ENCODE peak calls at places on chromosomes 3 and 15, in six cellular contexts. U, H, B, R, L and V are unnamed samples.

GRCh38 chr3:41682996-41683395 is 278.9 kb downstream of the ULK4 start:
- DNase-seq in H (no peak), U (no peak), B (no peak), L (peak; percentile 86), R (peak; percentile 95), V (no peak)

GRCh38 chr3:155369244-155369643 is 75.8 kb upstream of the STRIT1 start:
- DNase-seq in U (peak; percentile 50), H (no peak), R (no peak), B (no peak), L (no peak), V (no peak)

GRCh38 chr3:173396191-173397041 is 1.1 kb upstream of the NLGN1 start:
- DNase-seq in L (no peak), R (peak; percentile 10), U (peak; percentile 64), B (no peak), H (no peak), V (no peak)

GRCh38 chr15:32738677-32739076 is 20.9 kb downstream of the GREM1 start:
- DNase-seq in B (no peak), R (no peak), L (no peak), U (no peak), H (no peak), V (no peak)

GRCh38 chr3:189947948-189948723 is 172.6 kb downstream of the P3H2 start:
- DNase-seq in R (no peak), U (peak; percentile 67), H (no peak), L (peak; percentile 35), B (no peak), V (no peak)

GRCh38 chr3:118628704-118629341 is 405.8 kb downstream of the IGSF11 start:
- DNase-seq in B (peak; percentile 46), R (peak; percentile 39), L (peak; percentile 33), U (peak; percentile 92), H (peak; percentile 58), V (no peak)

GRCh38 chr3:65854606-65855304 is 184.0 kb downstream of the MAGI1 start:
- DNase-seq in H (no peak), R (peak; percentile 31), U (peak; percentile 21), L (no peak), B (no peak), V (no peak)

GRCh38 chr15:97456541-97456940 is 504.0 kb upstream of the ARRDC4 start:
- DNase-seq in B (no peak), U (no peak), R (no peak), L (no peak), H (no peak), V (no peak)

GRCh38 chr15:49225572-49226281 is 55.7 kb downstream of the GALK2 start:
- DNase-seq in H (peak; percentile 28), B (no peak), U (peak; percentile 88), L (peak; percentile 43), R (peak; percentile 20), V (no peak)

GRCh38 chr15:82895983-82896382 is 56.5 kb downstream of the HOMER2 start:
- DNase-seq in B (no peak), H (no peak), R (no peak), L (no peak), U (no peak), V (no peak)

GRCh38 chr3:185709241-185709955 is 115.4 kb downstream of the IGF2BP2 start:
- DNase-seq in L (no peak), H (no peak), U (no peak), R (no peak), B (no peak), V (no peak)

GRCh38 chr3:27677554-27677953 is 44.6 kb downstream of the EOMES start:
- DNase-seq in B (no peak), R (peak; percentile 94), U (no peak), H (no peak), L (peak; percentile 83), V (peak; percentile 84)

GRCh38 chr15:88630798-88631463 is 7.9 kb upstream of the ISG20 start:
- DNase-seq in U (no peak), B (no peak), R (no peak), H (no peak), L (no peak), V (no peak)

GRCh38 chr3:126988451-126989021 is 5.6 kb downstream of the PLXNA1 start:
- DNase-seq in R (no peak), H (no peak), B (no peak), U (no peak), L (no peak), V (no peak)

GRCh38 chr3:146308682-146309081 is 57.8 kb upstream of the PLSCR4 start:
- DNase-seq in H (no peak), B (no peak), R (peak; percentile 88), L (peak; percentile 72), U (no peak), V (no peak)

GRCh38 chr3:3302964-3303363 is 123.5 kb upstream of the CRBN start:
- DNase-seq in U (no peak), H (no peak), B (no peak), R (no peak), L (no peak), V (no peak)

GRCh38 chr3:36540898-36541518 is 160.7 kb downstream of the STAC start:
- DNase-seq in R (peak; percentile 27), L (peak; percentile 47), H (no peak), B (no peak), U (peak; percentile 81), V (no peak)

GRCh38 chr3:66393486-66394260 is 107.1 kb downstream of the LRIG1 start:
- DNase-seq in R (peak; percentile 75), H (no peak), U (no peak), L (peak; percentile 43), B (no peak), V (peak; percentile 72)

GRCh38 chr15:80554526-80554925 is 140.6 kb upstream of the ABHD17C start:
- DNase-seq in R (no peak), L (no peak), H (no peak), U (no peak), B (no peak), V (no peak)

GRCh38 chr3:126127904-126128303 is 44.0 kb upstream of the SLC41A3 start:
- DNase-seq in U (no peak), L (no peak), R (no peak), B (no peak), H (peak; percentile 18), V (peak; percentile 69)

GRCh38 chr3:34022147-34022546 is 223.7 kb downstream of the PDCD6IP start:
- DNase-seq in U (no peak), H (no peak), R (no peak), B (no peak), L (no peak), V (no peak)

GRCh38 chr3:129040579-129041300 is 19.8 kb upstream of the GP9 start:
- DNase-seq in H (no peak), U (peak; percentile 59), L (no peak), R (no peak), B (no peak), V (no peak)

GRCh38 chr3:181103605-181104004 is 114.1 kb upstream of the DNAJC19 start:
- DNase-seq in R (no peak), L (no peak), B (no peak), U (peak; percentile 93), H (no peak), V (no peak)

GRCh38 chr3:52221563-52222318 is 3.7 kb downstream of the TLR9 start:
- DNase-seq in L (no peak), H (no peak), U (no peak), R (no peak), B (no peak), V (no peak)

GRCh38 chr3:160403028-160403545 is 3.6 kb downstream of the SMC4 start:
- DNase-seq in H (no peak), L (no peak), R (no peak), U (no peak), B (no peak), V (no peak)

GRCh38 chr3:185069023-185069422 is 83.8 kb downstream of the C3orf70 start:
- DNase-seq in H (no peak), L (no peak), U (no peak), B (no peak), R (no peak), V (no peak)

GRCh38 chr15:73984208-73984979 is 7.7 kb downstream of the STOML1 start:
- DNase-seq in B (no peak), H (no peak), R (no peak), U (no peak), L (no peak), V (no peak)
- H3K27ac ChIP-seq in B (peak overlapping the region; percentile 89), H (peak overlapping the region; percentile 89), R (no peak overlapping the region), U (no peak overlapping the region), L (no peak overlapping the region), V (peak overlapping the region; percentile 71)

GRCh38 chr3:193737191-193737751 is 144.3 kb downstream of the OPA1 start:
- DNase-seq in R (no peak), U (no peak), H (no peak), B (no peak), L (no peak), V (no peak)
- H3K4me3 ChIP-seq in R (no peak overlapping the region), U (no peak overlapping the region), H (no peak overlapping the region), B (no peak overlapping the region), L (no peak overlapping the region), V (no peak overlapping the region)

GRCh38 chr15:71105444-71105843 is 9.8 kb upstream of the THSD4 start:
- DNase-seq in L (no peak), R (no peak), H (no peak), B (no peak), U (no peak), V (no peak)

GRCh38 chr15:71098920-71099319 is 16.4 kb upstream of the THSD4 start:
- DNase-seq in U (no peak), L (no peak), R (no peak), H (no peak), B (no peak), V (no peak)

GRCh38 chr15:71104636-71105035 is 10.6 kb upstream of the THSD4 start:
- DNase-seq in B (no peak), H (no peak), R (no peak), L (no peak), U (no peak), V (no peak)

GRCh38 chr15:71106802-71107500 is 8.3 kb upstream of the THSD4 start:
- DNase-seq in B (no peak), H (no peak), L (no peak), R (no peak), U (no peak), V (no peak)

DNA sequence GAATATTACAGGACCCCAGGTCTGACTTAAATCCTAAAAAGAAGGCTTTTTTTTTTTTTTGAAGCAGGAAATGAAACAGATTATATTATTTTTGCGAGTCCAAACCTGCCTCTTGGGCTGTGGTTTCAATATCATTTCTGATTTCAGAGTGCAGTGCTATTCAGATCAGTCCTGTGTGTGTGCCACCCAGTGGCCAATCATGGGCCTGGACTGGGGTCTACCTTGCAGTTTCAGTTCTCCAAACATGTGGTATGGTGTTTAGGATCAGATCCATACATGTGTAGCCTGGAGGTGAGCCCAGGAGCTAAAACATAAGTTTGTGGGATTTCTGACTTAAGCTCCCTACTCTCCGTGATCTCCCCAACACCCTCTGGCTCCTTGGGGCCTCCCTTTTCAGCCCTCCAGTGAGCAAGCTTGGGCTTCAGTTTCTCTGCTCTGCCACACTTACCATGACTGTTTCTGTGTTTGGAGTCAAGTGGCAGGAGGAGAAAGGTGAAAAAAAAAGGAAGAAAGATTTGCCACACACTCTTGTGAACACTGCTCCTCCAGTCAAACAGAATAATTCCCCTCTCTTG is 12.1 kb upstream of the THSD4 start:
- DNase-seq in H (peak; percentile 62), B (no peak), U (no peak), R (no peak), L (peak; percentile 61), V (peak; percentile 43)
- TF ChIP-seq CTCF in H (peak; percentile 54), B (peak; percentile 24), U (peak; percentile 66), R (peak; percentile 62), L (peak; percentile 90), V (peak; percentile 21)

DNA sequence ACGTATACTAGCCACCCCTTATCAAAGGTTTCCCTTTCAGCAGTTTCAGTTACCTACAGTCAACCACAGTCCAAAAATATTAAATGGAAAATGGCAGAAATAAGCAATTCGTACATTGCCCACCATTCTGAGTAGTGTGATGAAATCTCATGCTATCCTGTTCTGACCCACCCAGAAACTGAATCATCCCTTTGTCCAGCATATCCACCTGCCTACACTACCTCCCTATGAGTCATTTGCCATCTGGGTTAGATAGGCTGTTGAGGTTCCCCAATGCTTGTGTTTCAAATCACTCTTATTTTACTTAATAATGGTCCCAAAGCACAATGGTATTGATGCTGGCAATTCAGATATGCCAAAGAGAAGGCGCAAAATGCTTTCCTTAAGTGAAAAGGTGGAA is 15.3 kb upstream of the PHC3 start:
- DNase-seq in R (peak; percentile 27), B (no peak), U (peak; percentile 8), H (no peak), L (no peak), V (no peak)
- H3K27ac ChIP-seq in R (no peak overlapping the region), B (no peak overlapping the region), U (no peak overlapping the region), H (no peak overlapping the region), L (no peak overlapping the region), V (no peak overlapping the region)